ENCODE peak calls at places on chromosomes 6 and 20, in five cellular contexts. B is uterus, K is sigmoid colon, U is choroid plexus epithelial cell, T is left ventricle myocardium inferior. X is an unnamed sample.

GRCh38 chr6:113873043-113873667 is 16.0 kb downstream of the MARCKS start:
- DNase-seq in K (peak), T (peak), U (no peak), B (no peak), X (no peak)

GRCh38 chr6:34829137-34829536 is 37.3 kb downstream of the BLTP3A start:
- DNase-seq in T (no peak), K (no peak), U (no peak), B (no peak), X (no peak)

GRCh38 chr6:106773956-106774629 is 144.7 kb downstream of the QRSL1 start:
- DNase-seq in K (no peak), B (no peak), U (no peak), T (no peak), X (no peak)

GRCh38 chr6:144330017-144330416 is 44.9 kb downstream of the UTRN start:
- DNase-seq in U (no peak), K (no peak), B (no peak), T (no peak), X (no peak)

GRCh38 chr6:70166088-70166958 is 136.6 kb downstream of the COL9A1 start:
- DNase-seq in K (no peak), B (no peak), T (peak), U (peak), X (peak)

GRCh38 chr6:109406196-109406595 is 23.9 kb upstream of the CD164 start:
- DNase-seq in K (no peak), B (no peak), U (peak), T (no peak), X (no peak)

GRCh38 chr6:74581681-74582080 is 624.2 kb downstream of the COL12A1 start:
- DNase-seq in B (no peak), K (no peak), U (no peak), T (no peak), X (no peak)

GRCh38 chr20:36888880-36889516 is 13.1 kb downstream of the TLDC2 start:
- DNase-seq in K (no peak), T (no peak), B (no peak), U (no peak), X (no peak)

GRCh38 chr6:117206951-117207687 is 58.2 kb upstream of the VGLL2 start:
- DNase-seq in U (no peak), B (no peak), K (no peak), T (no peak), X (no peak)

GRCh38 chr20:50270569-50270968 is 79.9 kb downstream of the CEBPB start:
- DNase-seq in T (peak), U (no peak), B (no peak), K (no peak), X (no peak)

GRCh38 chr6:51184046-51184445 is 365.4 kb downstream of the TFAP2B start:
- DNase-seq in K (no peak), T (no peak), B (no peak), U (no peak), X (no peak)

GRCh38 chr6:139536751-139537617 is 162.5 kb upstream of the CITED2 start:
- DNase-seq in T (no peak), B (no peak), K (no peak), U (no peak), X (no peak)

GRCh38 chr6:149372062-149372461 is 28.0 kb upstream of the SUMO4 start:
- DNase-seq in U (no peak), B (no peak), K (no peak), T (no peak), X (no peak)

GRCh38 chr6:42177514-42178364 is 4.6 kb downstream of the GUCA1A start:
- DNase-seq in U (no peak), K (no peak), T (no peak), B (no peak), X (peak)

GRCh38 chr20:25220021-25220730 is 24.7 kb downstream of the ENTPD6 start:
- DNase-seq in T (no peak), K (no peak), B (no peak), U (peak), X (no peak)

GRCh38 chr6:113862112-113862511 is 5.0 kb downstream of the MARCKS start:
- DNase-seq in K (no peak), T (no peak), B (no peak), U (peak), X (no peak)

GRCh38 chr20:3390759-3391500 is 16.5 kb downstream of the DNAAF9 start:
- DNase-seq in K (no peak), T (no peak), U (no peak), B (no peak), X (no peak)

GRCh38 chr6:21022343-21023107 is 488.3 kb downstream of the CDKAL1 start:
- DNase-seq in U (peak), B (no peak), K (no peak), T (no peak), X (no peak)

GRCh38 chr6:25404693-25405169 is 125.6 kb downstream of the CARMIL1 start:
- DNase-seq in U (no peak), T (no peak), K (no peak), B (no peak), X (no peak)

GRCh38 chr6:143701343-143702234 is 23.8 kb downstream of the PHACTR2 start:
- DNase-seq in U (no peak), B (no peak), K (no peak), T (no peak), X (no peak)

GRCh38 chr20:10115021-10115420 is 80.2 kb downstream of the ANKEF1 start:
- DNase-seq in B (no peak), T (no peak), K (no peak), U (peak), X (no peak)

GRCh38 chr20:8646716-8647115 is 422.2 kb upstream of the PLCB4 start:
- DNase-seq in B (no peak), T (no peak), K (no peak), U (peak), X (no peak)

GRCh38 chr20:15613530-15613929 is 959.7 kb downstream of the KIF16B start:
- DNase-seq in B (no peak), U (peak), T (no peak), K (no peak), X (no peak)

GRCh38 chr6:17179246-17180073 is 77.6 kb downstream of the STMND1 start:
- DNase-seq in B (no peak), U (peak), T (no peak), K (no peak), X (no peak)

GRCh38 chr6:46688117-46688965 is 656 bp downstream of the TDRD6 start:
- DNase-seq in T (no peak), U (no peak), B (no peak), K (no peak), X (no peak)

GRCh38 chr20:47167846-47168245 is 188.7 kb downstream of the ZMYND8 start:
- DNase-seq in T (no peak), U (no peak), K (peak), B (no peak), X (no peak)
- TF ChIP-seq CTCF in T (no peak), U (no peak), K (no peak), B (no peak), X (no peak)

DNA sequence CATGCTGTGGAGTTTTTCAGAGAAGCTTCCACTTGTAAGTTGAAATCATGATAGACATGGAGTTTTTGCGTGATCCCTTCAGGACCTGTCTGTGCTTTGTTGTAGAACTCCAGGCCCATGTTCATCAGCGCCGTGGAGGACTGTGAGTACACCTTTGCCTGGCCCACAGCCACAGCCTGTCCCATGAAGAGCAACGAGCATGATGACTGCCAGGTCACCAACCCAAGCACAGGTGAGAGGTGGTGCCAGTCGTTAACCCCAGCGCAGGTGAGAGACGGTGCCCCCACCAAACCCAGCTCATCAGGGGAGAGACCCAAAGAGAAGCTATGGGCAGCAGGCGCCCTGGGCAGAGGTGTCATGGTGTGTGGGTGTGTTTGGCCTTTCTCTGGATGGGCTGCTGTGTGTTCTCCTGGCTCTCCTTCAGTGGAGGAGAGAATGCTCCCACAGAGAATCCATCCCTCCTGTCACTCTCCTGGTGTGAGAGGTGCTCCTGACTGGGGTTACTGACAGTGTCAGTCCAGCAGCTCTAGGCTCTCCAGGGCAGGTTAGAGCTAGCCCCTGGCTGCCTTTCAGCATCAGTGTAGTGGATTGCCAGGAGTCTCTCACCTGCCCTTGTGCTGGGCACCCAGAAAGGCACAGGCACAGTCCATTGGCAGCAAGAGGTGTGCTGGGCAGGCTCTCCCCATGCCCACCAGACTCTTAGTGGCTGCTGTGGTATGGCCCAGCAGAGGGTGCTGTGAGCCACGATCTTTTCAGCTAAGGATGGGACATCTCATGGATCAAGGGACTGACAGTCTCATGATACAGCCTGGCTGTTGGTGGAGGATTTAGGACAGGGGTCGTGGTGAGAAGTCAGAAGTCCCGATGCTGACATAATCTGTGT is 49.6 kb upstream of the SLC22A1 start:
- DNase-seq in B (no peak), K (no peak), U (peak), T (no peak), X (no peak)
- TF ChIP-seq CTCF in B (no peak), K (no peak), U (peak), T (peak), X (peak)

GRCh38 chr6:2841264-2842138 is at the start of gene SERPINB1:
- DNase-seq in K (peak), B (peak), T (peak), U (peak), X (peak)
- TF ChIP-seq CTCF in K (no peak), B (no peak), T (peak), U (peak), X (peak)

DNA sequence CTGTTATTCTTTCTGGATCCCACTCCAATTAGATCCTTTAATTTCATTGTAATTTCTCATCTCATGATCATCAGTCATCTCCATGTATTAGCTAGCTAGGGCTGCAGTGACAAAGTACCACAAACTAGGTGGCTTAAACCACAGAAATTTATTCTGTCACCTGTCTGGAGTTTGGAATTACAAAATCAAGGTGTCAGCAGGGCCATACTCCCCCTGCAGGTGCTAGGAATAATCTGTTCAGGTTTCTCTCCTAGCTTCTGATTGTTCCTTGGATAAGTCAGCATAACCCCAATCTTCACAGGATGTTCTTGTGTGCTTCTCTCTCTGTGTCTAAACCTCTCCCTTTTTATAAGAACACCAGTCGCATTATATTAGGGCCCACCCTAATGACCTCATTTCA is 40.4 kb downstream of the BEND6 start:
- DNase-seq in K (no peak), T (no peak), U (no peak), B (no peak), X (no peak)
- TF ChIP-seq CTCF in K (no peak), T (no peak), U (peak), B (no peak), X (no peak)

DNA sequence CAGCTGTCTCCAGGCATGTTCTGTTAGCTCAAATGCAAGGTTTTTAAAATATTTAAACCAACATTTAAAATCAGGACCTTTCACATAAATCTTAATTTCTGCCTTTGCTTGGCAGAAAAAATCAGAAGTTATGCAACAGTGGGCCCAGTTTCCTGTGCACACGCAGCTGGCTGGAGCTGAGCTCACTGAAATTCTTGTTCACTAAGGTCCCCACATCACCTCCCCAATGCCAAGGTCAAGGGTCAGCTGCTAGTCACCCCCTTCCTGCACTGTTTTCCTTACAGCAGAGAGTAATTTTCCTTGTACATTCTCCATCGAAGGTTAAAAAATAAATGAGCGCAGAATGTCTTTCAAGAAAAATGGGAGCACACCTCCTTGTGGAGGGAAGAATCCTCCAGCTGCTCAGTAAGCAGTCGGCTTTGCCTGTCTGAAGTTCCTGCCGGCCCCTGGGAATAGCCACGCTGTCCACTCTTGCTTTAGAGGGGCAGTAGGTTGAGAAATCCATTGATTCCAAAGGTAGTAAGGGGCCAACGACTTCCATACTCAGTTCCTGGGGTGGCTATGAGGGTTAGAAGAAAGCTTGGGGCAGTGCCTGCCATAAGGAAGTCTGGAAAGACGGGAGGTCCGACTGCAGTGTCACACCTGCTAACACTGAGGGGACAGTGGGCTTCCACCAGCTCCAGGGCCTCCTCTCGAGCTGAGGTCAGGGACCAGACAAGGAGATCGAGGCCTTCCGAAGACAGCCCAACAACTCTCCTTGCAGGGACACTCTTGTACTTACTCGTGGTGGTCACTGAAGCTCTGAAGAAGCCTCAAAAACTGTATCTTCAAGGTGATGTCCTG is 56.8 kb downstream of the MYH7B start:
- DNase-seq in K (no peak), T (no peak), U (peak), B (peak), X (no peak)
- TF ChIP-seq CTCF in K (no peak), T (no peak), U (peak), B (no peak), X (no peak)

X was measured in progenitor cell of endocrine pancreas.